ENCODE peak calls at places on chromosomes 4 and X, in five cellular contexts. One of them, this sample, is unnamed.
A peak's percentile ranks its signal among the peaks of the same experiment; 100 is the strongest.

GRCh38 chr4:26864904-26865303 is 4.3 kb downstream of the STIM2 start:
- DNase-seq in left ventricle myocardium superior: no peak
- DNase-seq in left colon: no peak
- DNase-seq in RWPE1: no peak
- DNase-seq in T47D: no peak
- DNase-seq in this sample: no peak

GRCh38 chrX:72387247-72387646 is 81.5 kb upstream of the CITED1 start:
- DNase-seq in T47D: no peak
- DNase-seq in left colon: no peak
- DNase-seq in RWPE1: no peak
- DNase-seq in left ventricle myocardium superior: no peak
- DNase-seq in this sample: no peak

GRCh38 chrX:98379134-98379533 is 1495.4 kb downstream of the RPA4 start:
- DNase-seq in left ventricle myocardium superior: no peak
- DNase-seq in T47D: peak; percentile 2
- DNase-seq in left colon: no peak
- DNase-seq in RWPE1: no peak
- DNase-seq in this sample: no peak

GRCh38 chr4:178738026-178738425 is 1295.8 kb upstream of the AGA start:
- DNase-seq in left ventricle myocardium superior: no peak
- DNase-seq in T47D: no peak
- DNase-seq in left colon: no peak
- DNase-seq in RWPE1: no peak
- DNase-seq in this sample: no peak

GRCh38 chrX:31506360-31506759 is 434.5 kb upstream of the FTHL17 start:
- DNase-seq in RWPE1: no peak
- DNase-seq in left ventricle myocardium superior: no peak
- DNase-seq in left colon: no peak
- DNase-seq in T47D: no peak
- DNase-seq in this sample: no peak

GRCh38 chr4:138751290-138751689 is 264.3 kb upstream of the NOCT start:
- DNase-seq in left colon: no peak
- DNase-seq in left ventricle myocardium superior: no peak
- DNase-seq in T47D: no peak
- DNase-seq in RWPE1: no peak
- DNase-seq in this sample: no peak

GRCh38 chr4:5996641-5997040 is 21.6 kb downstream of the C4orf50 start:
- DNase-seq in left ventricle myocardium superior: no peak
- DNase-seq in left colon: no peak
- DNase-seq in RWPE1: no peak
- DNase-seq in T47D: no peak
- DNase-seq in this sample: no peak

GRCh38 chr4:38387348-38387747 is 276.7 kb upstream of the KLF3 start:
- DNase-seq in left colon: peak; percentile 42
- DNase-seq in RWPE1: no peak
- DNase-seq in T47D: peak; percentile 1
- DNase-seq in left ventricle myocardium superior: peak; percentile 45
- DNase-seq in this sample: no peak

GRCh38 chr4:85166318-85166717 is 199.8 kb upstream of the WDFY3 start:
- DNase-seq in T47D: no peak
- DNase-seq in left ventricle myocardium superior: no peak
- DNase-seq in left colon: peak; percentile 68
- DNase-seq in RWPE1: no peak
- DNase-seq in this sample: no peak

GRCh38 chr4:37989398-37990260 is 29.4 kb downstream of the PTTG2 start:
- DNase-seq in left ventricle myocardium superior: no peak
- DNase-seq in RWPE1: no peak
- DNase-seq in T47D: no peak
- DNase-seq in left colon: no peak
- DNase-seq in this sample: no peak

GRCh38 chrX:275967-276587 is 5.1 kb upstream of the PLCXD1 start:
- DNase-seq in left colon: peak; percentile 85
- DNase-seq in left ventricle myocardium superior: peak; percentile 91
- DNase-seq in T47D: peak; percentile 89
- DNase-seq in RWPE1: peak; percentile 45
- DNase-seq in this sample: no peak

GRCh38 chrX:110450050-110450449 is 91.4 kb downstream of the RTL9 start:
- DNase-seq in left colon: peak; percentile 78
- DNase-seq in T47D: peak; percentile 67
- DNase-seq in left ventricle myocardium superior: peak; percentile 65
- DNase-seq in RWPE1: peak; percentile 30
- DNase-seq in this sample: no peak

GRCh38 chr4:41734366-41734765 is 14.2 kb downstream of the PHOX2B start:
- DNase-seq in T47D: peak; percentile 42
- DNase-seq in RWPE1: peak; percentile 63
- DNase-seq in left ventricle myocardium superior: no peak
- DNase-seq in left colon: no peak
- DNase-seq in this sample: no peak

GRCh38 chr4:145218251-145218650 is 37.9 kb upstream of the OTUD4 start:
- DNase-seq in RWPE1: no peak
- DNase-seq in T47D: no peak
- DNase-seq in left ventricle myocardium superior: peak; percentile 51
- DNase-seq in left colon: no peak
- DNase-seq in this sample: no peak

GRCh38 chr4:140793291-140793690 is 37.1 kb upstream of the TBC1D9 start:
- DNase-seq in T47D: no peak
- DNase-seq in left colon: no peak
- DNase-seq in left ventricle myocardium superior: no peak
- DNase-seq in RWPE1: no peak
- DNase-seq in this sample: no peak

GRCh38 chr4:173801876-173802713 is 272.1 kb upstream of the HAND2 start:
- DNase-seq in left ventricle myocardium superior: no peak
- DNase-seq in RWPE1: no peak
- DNase-seq in left colon: no peak
- DNase-seq in T47D: no peak
- DNase-seq in this sample: no peak

GRCh38 chr4:52052475-52052780 is 1.3 kb downstream of the SPATA18 start:
- DNase-seq in T47D: no peak
- DNase-seq in left ventricle myocardium superior: no peak
- DNase-seq in RWPE1: no peak
- DNase-seq in left colon: no peak
- DNase-seq in this sample: no peak

GRCh38 chrX:71282514-71283408 is 674 bp upstream of the NONO start:
- DNase-seq in left colon: peak; percentile 12
- DNase-seq in RWPE1: peak; percentile 31
- DNase-seq in left ventricle myocardium superior: no peak
- DNase-seq in T47D: no peak
- DNase-seq in this sample: no peak

GRCh38 chrX:72392816-72393800 is 87.4 kb upstream of the CITED1 start:
- DNase-seq in RWPE1: no peak
- DNase-seq in left ventricle myocardium superior: no peak
- DNase-seq in left colon: no peak
- DNase-seq in T47D: no peak
- DNase-seq in this sample: no peak

GRCh38 chrX:926991-927390 is 285.5 kb downstream of the CRLF2 start:
- DNase-seq in left colon: no peak
- DNase-seq in left ventricle myocardium superior: no peak
- DNase-seq in RWPE1: no peak
- DNase-seq in T47D: no peak
- DNase-seq in this sample: no peak

GRCh38 chr4:105998210-105998609 is 102.9 kb downstream of the NPNT start:
- DNase-seq in left colon: no peak
- DNase-seq in left ventricle myocardium superior: no peak
- DNase-seq in T47D: no peak
- DNase-seq in RWPE1: no peak
- DNase-seq in this sample: no peak

GRCh38 chr4:2333356-2333841 is 71.5 kb upstream of the MXD4 start:
- DNase-seq in RWPE1: no peak
- DNase-seq in left colon: peak; percentile 76
- DNase-seq in left ventricle myocardium superior: no peak
- DNase-seq in T47D: peak; percentile 16
- DNase-seq in this sample: no peak

GRCh38 chr4:173530326-173531062 is 465 bp upstream of the HAND2 start:
- DNase-seq in RWPE1: no peak
- DNase-seq in left ventricle myocardium superior: peak; percentile 42
- DNase-seq in left colon: no peak
- DNase-seq in T47D: no peak
- DNase-seq in this sample: no peak

GRCh38 chr4:99352602-99353580 is at the start of gene ADH1C:
- DNase-seq in T47D: peak; percentile 35
- DNase-seq in left ventricle myocardium superior: no peak
- DNase-seq in RWPE1: no peak
- DNase-seq in left colon: no peak
- DNase-seq in this sample: no peak

GRCh38 chrX:30777575-30777974 is 111.5 kb downstream of the TAB3 start:
- DNase-seq in left ventricle myocardium superior: no peak
- DNase-seq in T47D: no peak
- DNase-seq in RWPE1: no peak
- DNase-seq in left colon: no peak
- DNase-seq in this sample: no peak

GRCh38 chrX:830532-830931 is 199.9 kb downstream of the SHOX start:
- DNase-seq in RWPE1: no peak
- DNase-seq in left colon: no peak
- DNase-seq in T47D: no peak
- DNase-seq in left ventricle myocardium superior: no peak
- DNase-seq in this sample: no peak

GRCh38 chrX:71532078-71532752 is 689 bp upstream of the OGT start:
- DNase-seq in left ventricle myocardium superior: no peak
- DNase-seq in T47D: peak; percentile 11
- DNase-seq in RWPE1: no peak
- DNase-seq in left colon: peak; percentile 22
- DNase-seq in this sample: peak; percentile 51

GRCh38 chr4:90171491-90171890 is 44.3 kb downstream of the CCSER1 start:
- DNase-seq in T47D: peak; percentile 24
- DNase-seq in left colon: no peak
- DNase-seq in left ventricle myocardium superior: no peak
- DNase-seq in RWPE1: no peak
- DNase-seq in this sample: no peak

GRCh38 chrX:72009731-72010130 is 99.1 kb downstream of the NHSL2 start:
- DNase-seq in left colon: no peak
- DNase-seq in T47D: no peak
- DNase-seq in left ventricle myocardium superior: no peak
- DNase-seq in RWPE1: no peak
- DNase-seq in this sample: no peak

GRCh38 chrX:10545882-10546281 is 74.5 kb downstream of the MID1 start:
- DNase-seq in RWPE1: no peak
- DNase-seq in T47D: no peak
- DNase-seq in left colon: no peak
- DNase-seq in left ventricle myocardium superior: no peak
- DNase-seq in this sample: no peak

GRCh38 chrX:42540150-42540549 is 237.8 kb downstream of the PPP1R2C start:
- DNase-seq in left ventricle myocardium superior: no peak
- DNase-seq in T47D: no peak
- DNase-seq in RWPE1: no peak
- DNase-seq in left colon: no peak
- DNase-seq in this sample: no peak

GRCh38 chrX:10932842-10933440 is 178.2 kb upstream of the HCCS start:
- DNase-seq in RWPE1: no peak
- DNase-seq in left ventricle myocardium superior: no peak
- DNase-seq in T47D: no peak
- DNase-seq in left colon: no peak
- DNase-seq in this sample: no peak

GRCh38 chr4:7244766-7245320 is 52.5 kb downstream of the SORCS2 start:
- DNase-seq in left ventricle myocardium superior: peak; percentile 14
- DNase-seq in RWPE1: no peak
- DNase-seq in left colon: no peak
- DNase-seq in T47D: no peak
- DNase-seq in this sample: no peak

GRCh38 chr4:75089206-75089605 is 156.3 kb downstream of the PARM1 start:
- DNase-seq in T47D: no peak
- DNase-seq in left colon: no peak
- DNase-seq in left ventricle myocardium superior: no peak
- DNase-seq in RWPE1: no peak
- DNase-seq in this sample: no peak

GRCh38 chrX:40103565-40104323 is 6.0 kb upstream of the BCOR start:
- DNase-seq in RWPE1: no peak
- DNase-seq in T47D: no peak
- DNase-seq in left ventricle myocardium superior: no peak
- DNase-seq in left colon: no peak
- DNase-seq in this sample: no peak

This sample was measured in epithelial cell of prostate.